ENCODE peak calls at places on chromosomes 5 and 9, in nine cellular contexts. F, X, P, R, I, S, O, T and H are unnamed samples.

GRCh38 chr5:100890514-100891008 is 12.5 kb downstream of the ST8SIA4 start:
- ATAC-seq in F (peak; percentile 62), X (no peak), P (no peak), R (peak; percentile 85), I (peak; percentile 47), S (no peak), O (no peak), T (peak; percentile 69), H (no peak)

GRCh38 chr9:34501889-34502425 is 20.8 kb downstream of the ENHO start:
- ATAC-seq in F (peak; percentile 92), X (peak; percentile 89), P (peak; percentile 85), R (no peak), I (no peak), S (no peak), O (peak; percentile 49), T (peak; percentile 40), H (no peak)

GRCh38 chr9:135926402-135927194 is 19.3 kb upstream of the CAMSAP1 start:
- ATAC-seq in F (peak; percentile 29), X (peak; percentile 34), P (peak; percentile 68), R (peak; percentile 93), I (peak; percentile 62), S (peak; percentile 76), O (peak; percentile 86), T (peak; percentile 78), H (peak; percentile 94)

GRCh38 chr5:151628112-151628823 is 37.1 kb upstream of the FAT2 start:
- ATAC-seq in F (peak; percentile 84), X (peak; percentile 53), P (peak; percentile 32), R (no peak), I (no peak), S (peak; percentile 11), O (peak; percentile 24), T (no peak), H (peak; percentile 58)

GRCh38 chr5:126394211-126394828 is 28.9 kb upstream of the GRAMD2B start:
- ATAC-seq in F (no peak), X (no peak), P (no peak), R (no peak), I (no peak), S (no peak), O (no peak), T (no peak), H (no peak)

GRCh38 chr9:94554439-94555331 is at the start of gene PCAT7:
- ATAC-seq in F (peak; percentile 74), X (peak; percentile 41), P (peak; percentile 79), R (peak; percentile 90), I (peak; percentile 47), S (peak; percentile 99), O (peak; percentile 81), T (no peak), H (peak; percentile 96)

GRCh38 chr9:92943062-92943616 is 4.2 kb upstream of the FGD3 start:
- ATAC-seq in F (no peak), X (no peak), P (no peak), R (no peak), I (no peak), S (no peak), O (peak; percentile 63), T (no peak), H (no peak)

GRCh38 chr9:71487046-71487445 is 281.3 kb downstream of the CEMIP2 start:
- ATAC-seq in F (peak; percentile 80), X (no peak), P (no peak), R (no peak), I (no peak), S (peak; percentile 38), O (peak; percentile 31), T (no peak), H (no peak)

GRCh38 chr9:72440383-72440782 is 75.4 kb upstream of the ZFAND5 start:
- ATAC-seq in F (peak; percentile 65), X (no peak), P (peak; percentile 52), R (no peak), I (no peak), S (no peak), O (peak; percentile 63), T (peak; percentile 39), H (no peak)

GRCh38 chr9:89059925-89060506 is 68.7 kb downstream of the S1PR3 start:
- ATAC-seq in F (no peak), X (no peak), P (no peak), R (no peak), I (no peak), S (no peak), O (no peak), T (no peak), H (no peak)

GRCh38 chr5:87581661-87582060 is 168.9 kb upstream of the CCNH start:
- ATAC-seq in F (no peak), X (no peak), P (no peak), R (no peak), I (no peak), S (no peak), O (no peak), T (no peak), H (no peak)

GRCh38 chr5:125496393-125496792 is 750.0 kb upstream of the ZNF608 start:
- ATAC-seq in F (no peak), X (no peak), P (no peak), R (no peak), I (no peak), S (no peak), O (no peak), T (no peak), H (no peak)

GRCh38 chr5:112388010-112388553 is 31.0 kb downstream of the EPB41L4A start:
- ATAC-seq in F (no peak), X (no peak), P (peak; percentile 57), R (no peak), I (no peak), S (no peak), O (no peak), T (no peak), H (peak; percentile 67)

GRCh38 chr9:98805506-98806272 is 1.8 kb upstream of the GALNT12 start:
- ATAC-seq in F (no peak), X (peak; percentile 56), P (peak; percentile 66), R (no peak), I (no peak), S (no peak), O (no peak), T (no peak), H (peak; percentile 61)

GRCh38 chr5:119286516-119287488 is 69.0 kb upstream of the TNFAIP8 start:
- ATAC-seq in F (no peak), X (no peak), P (no peak), R (peak; percentile 39), I (no peak), S (peak; percentile 49), O (no peak), T (no peak), H (no peak)

GRCh38 chr5:179345429-179346321 is at the start of gene ADAMTS2:
- ATAC-seq in F (peak; percentile 57), X (peak; percentile 79), P (peak; percentile 71), R (no peak), I (no peak), S (peak; percentile 25), O (peak; percentile 74), T (no peak), H (no peak)